ENCODE peak calls at places on chromosomes 7 and 10, in five cellular contexts. Z, G, C, S and Y are unnamed samples.
A peak's percentile ranks its signal among the peaks of the same experiment; 100 is the strongest.

GRCh38 chr7:91812388-91812787 is 68.1 kb downstream of the MTERF1 start:
- DNase-seq in S (no peak), G (no peak), C (peak; percentile 4), Z (no peak), Y (no peak)

GRCh38 chr7:40598915-40599314 is 464.1 kb downstream of the SUGCT start:
- DNase-seq in C (no peak), S (no peak), G (no peak), Z (no peak), Y (no peak)

GRCh38 chr10:1807196-1807595 is 69.9 kb upstream of the ADARB2 start:
- DNase-seq in G (no peak), S (no peak), Z (no peak), C (no peak), Y (no peak)

GRCh38 chr7:151247611-151248176 is 800 bp downstream of the SMARCD3 start:
- DNase-seq in S (peak; percentile 85), C (no peak), Z (no peak), G (no peak), Y (no peak)

GRCh38 chr10:48507933-48508830 is 96.7 kb downstream of the ARHGAP22 start:
- DNase-seq in G (no peak), C (no peak), S (no peak), Z (no peak), Y (peak; percentile 26)

GRCh38 chr7:98619450-98620321 is 2.6 kb downstream of the NPTX2 start:
- DNase-seq in S (no peak), G (no peak), C (peak; percentile 10), Z (peak; percentile 15), Y (no peak)

GRCh38 chr7:51054231-51054630 is 262.4 kb downstream of the COBL start:
- DNase-seq in Z (no peak), C (no peak), S (no peak), G (no peak), Y (no peak)

GRCh38 chr7:158979635-158980351 is 123.4 kb downstream of the DYNC2I1 start:
- DNase-seq in C (no peak), G (no peak), Z (no peak), S (peak; percentile 50), Y (no peak)

GRCh38 chr10:70843333-70843732 is 27.6 kb downstream of the SGPL1 start:
- DNase-seq in G (no peak), S (no peak), C (no peak), Z (no peak), Y (no peak)

GRCh38 chr7:106521541-106521940 is 139.4 kb downstream of the CCDC71L start:
- DNase-seq in Z (no peak), C (no peak), S (no peak), G (no peak), Y (no peak)

GRCh38 chr10:103549349-103549685 is 55.8 kb downstream of the NEURL1 start:
- DNase-seq in Z (no peak), G (no peak), C (no peak), S (no peak), Y (no peak)

GRCh38 chr7:132437730-132438129 is 138.5 kb downstream of the PLXNA4 start:
- DNase-seq in C (no peak), S (no peak), Z (no peak), G (peak; percentile 57), Y (no peak)

GRCh38 chr7:74379938-74380337 is 73.8 kb upstream of the GTF2IRD1 start:
- DNase-seq in C (no peak), S (no peak), G (no peak), Z (no peak), Y (no peak)

GRCh38 chr10:53357587-53357986 is 585.0 kb upstream of the MBL2 start:
- DNase-seq in C (no peak), Z (no peak), G (no peak), S (no peak), Y (no peak)

GRCh38 chr10:22554481-22555182 is 159.7 kb downstream of the PIP4K2A start:
- DNase-seq in G (no peak), S (peak; percentile 91), C (peak; percentile 70), Z (no peak), Y (peak; percentile 46)